ENCODE peak calls at places on chromosomes 16 and 17, in seven cellular contexts. Q is mesendoderm, S is IMR-90, N is neuronal stem cell, I is mesenchymal stem cell, R is H1, X is trophoblast cell. W is an unnamed sample.

GRCh38 chr17:7656958-7657715 is 6.4 kb downstream of the ATP1B2 start:
- DNase-seq in Q (peak; percentile 98), N (peak; percentile 48), X (no peak), S (no peak), R (peak; percentile 90), I (peak; percentile 28), W (peak; percentile 98)

GRCh38 chr16:10782628-10783027 is 36.0 kb downstream of the TVP23A start:
- DNase-seq in N (no peak), R (no peak), Q (no peak), X (no peak), S (no peak), I (no peak), W (no peak)

GRCh38 chr16:54586474-54587175 is 300.0 kb upstream of the IRX3 start:
- DNase-seq in I (no peak), X (no peak), S (no peak), N (no peak), Q (no peak), R (no peak), W (no peak)

GRCh38 chr17:17384961-17385360 is 81.8 kb downstream of the NT5M start:
- DNase-seq in I (no peak), S (no peak), R (no peak), X (no peak), N (no peak), Q (no peak), W (no peak)

GRCh38 chr16:3017806-3018506 is at the start of gene CLDN6:
- DNase-seq in Q (peak; percentile 98), N (peak; percentile 77), I (no peak), S (no peak), X (no peak), R (peak; percentile 100), W (peak; percentile 97)

GRCh38 chr16:66344533-66345145 is 21.9 kb upstream of the CDH5 start:
- DNase-seq in N (no peak), Q (no peak), X (peak; percentile 92), I (peak; percentile 44), S (peak; percentile 48), R (no peak), W (no peak)

GRCh38 chr16:1723450-1724147 is 17.6 kb downstream of the MAPK8IP3 start:
- DNase-seq in Q (peak; percentile 33), R (peak; percentile 74), I (peak; percentile 56), X (peak; percentile 40), S (peak; percentile 32), N (no peak), W (no peak)

GRCh38 chr16:29974291-29975133 is 844 bp downstream of the TAOK2 start:
- DNase-seq in S (peak; percentile 12), N (no peak), X (no peak), I (peak; percentile 27), Q (no peak), R (no peak), W (no peak)

DNA sequence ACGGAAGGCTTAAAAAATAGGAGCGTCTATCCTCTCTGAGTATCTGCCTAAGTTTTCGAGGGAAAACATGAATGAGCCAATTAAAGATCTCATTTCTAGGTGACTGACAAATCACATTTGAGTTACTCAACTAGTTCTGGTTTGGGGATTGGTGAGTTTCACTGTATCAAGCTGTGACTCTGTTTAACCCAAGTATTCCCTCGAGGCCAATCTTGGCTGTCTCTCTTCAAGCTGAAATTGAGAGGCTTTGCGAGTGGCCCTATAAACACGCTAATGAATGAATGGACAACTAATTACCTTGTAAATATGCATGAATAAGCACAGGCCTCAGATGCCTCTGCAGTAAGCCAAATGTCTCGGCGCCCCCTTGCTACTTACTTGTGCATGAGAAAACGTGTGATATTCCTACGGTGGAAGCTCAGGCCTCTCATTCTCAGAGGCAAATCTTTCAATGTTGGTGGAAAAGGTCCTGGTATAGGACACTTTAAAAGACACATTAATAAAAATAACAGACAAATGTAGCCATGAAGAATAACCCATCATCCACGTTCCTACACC is 450.2 kb upstream of the PSMD7 start:
- DNase-seq in Q (peak; percentile 60), X (no peak), N (peak; percentile 32), S (no peak), R (peak; percentile 47), I (no peak), W (peak; percentile 52)
- H3K23ac ChIP-seq in Q (no peak overlapping the region), X (no peak overlapping the region), N (no peak overlapping the region), S (no peak overlapping the region), R (no peak overlapping the region), I (no peak overlapping the region), W (no peak overlapping the region)

DNA sequence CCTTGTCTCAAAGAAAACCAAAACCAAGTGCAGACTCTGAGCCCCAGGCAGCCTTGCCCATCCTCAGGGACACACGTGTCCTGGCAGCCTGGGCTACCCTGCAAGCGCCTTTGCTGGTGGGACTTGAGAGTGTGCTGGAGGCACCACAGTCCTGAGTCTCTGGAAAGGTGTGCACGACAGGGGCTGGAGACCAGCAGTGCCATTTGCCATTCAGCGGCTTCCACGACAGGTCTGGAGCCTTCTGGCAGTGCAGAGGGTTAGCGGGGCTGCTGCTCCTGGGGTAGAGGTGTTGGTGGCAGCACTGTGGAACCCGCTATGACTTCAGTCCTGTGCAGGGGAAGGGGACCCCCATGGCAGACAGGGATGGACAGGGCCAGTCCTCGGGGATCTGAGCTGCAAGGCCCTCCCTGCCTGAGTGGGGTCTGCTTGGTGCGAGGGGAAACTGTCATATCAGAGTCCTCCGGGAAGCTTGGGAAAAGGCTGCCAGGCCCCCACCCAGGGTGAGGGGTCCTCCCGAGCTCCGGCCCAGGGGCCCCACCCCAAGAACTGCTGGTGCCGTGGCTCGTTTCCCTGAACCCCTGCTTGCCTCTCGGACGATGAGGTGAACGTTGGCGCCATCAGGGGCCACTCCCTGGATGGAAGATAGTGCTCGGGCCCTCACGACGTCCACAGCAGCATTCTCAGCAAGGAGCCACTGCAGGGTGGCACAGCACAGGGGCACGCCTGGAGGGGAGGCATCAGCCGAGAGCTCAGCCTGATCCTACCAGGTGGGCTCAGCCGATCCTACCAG is 6.8 kb downstream of the FAAP100 start:
- DNase-seq in Q (no peak), I (no peak), X (no peak), S (no peak), N (no peak), R (no peak), W (no peak)
- H3K23ac ChIP-seq in Q (no peak overlapping the region), I (no peak overlapping the region), X (no peak overlapping the region), S (no peak overlapping the region), N (no peak overlapping the region), R (no peak overlapping the region), W (no peak overlapping the region)

DNA sequence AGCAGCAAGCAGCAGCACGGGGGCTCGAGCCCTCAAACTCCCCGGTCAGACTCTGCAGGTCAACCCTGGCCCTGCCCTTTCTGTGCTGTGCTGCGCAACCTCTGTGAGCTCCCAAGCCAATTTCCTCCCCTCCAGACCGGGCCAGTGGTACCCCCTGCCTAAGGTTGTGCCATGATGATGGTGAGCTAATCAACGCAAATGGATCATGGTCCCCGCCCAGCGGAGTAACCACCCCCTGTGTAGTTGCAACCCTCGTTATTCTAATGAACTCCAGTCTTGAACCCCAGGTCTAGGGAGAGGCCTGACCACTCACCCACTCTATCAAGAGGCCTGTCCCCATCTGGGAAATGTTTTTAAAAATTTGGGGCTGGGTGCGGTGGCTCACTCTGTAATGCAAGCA is 201.8 kb upstream of the FOXF1 start:
- DNase-seq in S (no peak), Q (no peak), I (no peak), R (no peak), N (no peak), X (no peak), W (no peak)
- H3K23ac ChIP-seq in S (peak overlapping the region; percentile 74), Q (no peak overlapping the region), I (no peak overlapping the region), R (no peak overlapping the region), N (no peak overlapping the region), X (no peak overlapping the region), W (no peak overlapping the region)

DNA sequence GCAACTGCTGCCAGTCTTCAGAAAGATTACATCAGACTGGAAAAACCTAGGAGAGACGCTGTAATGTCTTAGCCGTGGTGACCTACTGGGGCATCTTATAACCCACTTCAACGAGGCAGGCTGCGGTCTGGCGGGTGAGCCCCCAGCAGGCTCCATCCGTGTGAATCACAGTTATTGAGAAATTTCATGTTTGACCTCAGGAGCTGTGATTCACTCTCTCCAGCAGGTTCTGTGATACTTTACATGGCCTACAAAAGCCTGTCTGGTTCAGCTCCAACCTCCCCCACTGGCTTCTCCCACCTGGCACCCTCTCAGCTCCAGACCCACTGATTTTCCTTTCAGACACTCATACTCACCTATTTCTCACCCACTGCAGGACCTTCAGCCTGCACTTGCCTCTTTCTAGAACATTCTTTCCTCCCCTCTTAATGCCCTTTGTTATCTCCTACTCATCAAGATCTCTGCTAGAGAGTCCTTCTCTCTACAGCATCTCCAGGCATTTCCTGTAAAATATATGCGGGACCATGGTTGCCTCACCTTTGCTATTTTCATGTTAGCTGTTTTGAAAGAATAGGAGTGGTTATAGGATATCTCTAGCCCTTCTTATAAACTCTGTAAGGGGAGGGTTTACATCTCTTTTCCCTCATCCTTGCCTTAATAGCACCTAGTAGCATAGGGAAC is 227.9 kb downstream of the MAF start:
- DNase-seq in S (no peak), R (no peak), X (peak; percentile 80), I (peak; percentile 86), N (no peak), Q (no peak), W (no peak)
- H3K23ac ChIP-seq in S (no peak overlapping the region), R (no peak overlapping the region), X (no peak overlapping the region), I (no peak overlapping the region), N (no peak overlapping the region), Q (no peak overlapping the region), W (no peak overlapping the region)

GRCh38 chr17:19372866-19373505 is 5.3 kb upstream of the MAPK7 start:
- DNase-seq in I (no peak), Q (no peak), R (no peak), X (no peak), S (no peak), N (no peak), W (peak; percentile 42)
- H3K23ac ChIP-seq in I (no peak overlapping the region), Q (no peak overlapping the region), R (no peak overlapping the region), X (no peak overlapping the region), S (no peak overlapping the region), N (no peak overlapping the region), W (no peak overlapping the region)

GRCh38 chr17:74216505-74216904 is 3.1 kb downstream of the TTYH2 start:
- DNase-seq in Q (no peak), I (no peak), R (no peak), X (no peak), S (no peak), N (no peak), W (no peak)

GRCh38 chr17:74213897-74214386 is 571 bp downstream of the TTYH2 start:
- DNase-seq in X (no peak), R (peak; percentile 57), Q (no peak), N (no peak), I (no peak), S (no peak), W (no peak)

GRCh38 chr17:74217036-74217725 is 3.8 kb downstream of the TTYH2 start:
- DNase-seq in S (no peak), X (no peak), R (no peak), Q (no peak), I (no peak), N (no peak), W (no peak)

GRCh38 chr17:74214642-74215331 is 1.4 kb downstream of the TTYH2 start:
- DNase-seq in N (no peak), R (no peak), Q (no peak), S (no peak), X (no peak), I (no peak), W (no peak)

DNA sequence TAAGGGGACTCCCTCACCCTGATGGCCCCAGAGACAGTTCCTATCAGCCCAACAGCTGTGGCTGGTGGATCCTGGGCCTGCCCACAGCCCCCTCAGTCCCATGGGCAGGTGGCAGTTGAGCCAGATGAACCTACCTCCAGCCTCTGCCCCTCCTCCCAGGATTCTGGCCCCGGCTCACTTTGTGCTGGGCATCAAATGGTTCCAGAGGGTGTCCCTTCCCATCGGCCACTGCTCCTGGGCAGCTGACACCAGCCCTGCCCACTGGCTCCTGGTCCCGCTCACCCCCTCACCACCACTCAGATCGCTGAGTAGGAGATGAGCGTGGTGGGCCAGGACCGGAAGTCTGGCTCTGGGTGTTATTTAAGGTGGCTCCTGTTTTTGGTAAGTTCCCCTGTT is 2.0 kb downstream of the TTYH2 start:
- DNase-seq in R (no peak), N (no peak), Q (no peak), I (no peak), X (no peak), S (no peak), W (no peak)
- H3K23ac ChIP-seq in R (no peak overlapping the region), N (no peak overlapping the region), Q (no peak overlapping the region), I (no peak overlapping the region), X (no peak overlapping the region), S (no peak overlapping the region), W (no peak overlapping the region)